ENCODE peak calls at places on chromosomes 11 and 22, in six cellular contexts. J, Q, D, K, W and E are unnamed samples.

GRCh38 chr11:129248618-129249017 is 56.5 kb upstream of the ARHGAP32 start:
- DNase-seq in J (peak), Q (no peak), D (no peak), K (no peak), W (no peak), E (no peak)

GRCh38 chr22:23237201-23237798 is 57.0 kb downstream of the BCR start:
- DNase-seq in J (peak), Q (no peak), D (peak), K (peak), W (no peak), E (no peak)

GRCh38 chr11:9528573-9529332 is 44.7 kb upstream of the WEE1 start:
- DNase-seq in J (no peak), Q (no peak), D (no peak), K (no peak), W (no peak), E (no peak)

GRCh38 chr11:3169952-3170755 is 5.0 kb upstream of the OSBPL5 start:
- DNase-seq in J (no peak), Q (no peak), D (no peak), K (no peak), W (no peak), E (no peak)

GRCh38 chr22:38347181-38347943 is 30.1 kb upstream of the CSNK1E start:
- DNase-seq in J (no peak), Q (no peak), D (peak), K (peak), W (no peak), E (no peak)

GRCh38 chr11:100525197-100525596 is 161.9 kb upstream of the ARHGAP42 start:
- DNase-seq in J (no peak), Q (no peak), D (no peak), K (no peak), W (no peak), E (no peak)

GRCh38 chr11:12086271-12087074 is 23.9 kb upstream of the MICAL2 start:
- DNase-seq in J (peak), Q (peak), D (no peak), K (no peak), W (no peak), E (no peak)

GRCh38 chr11:8095831-8096522 is 15.0 kb downstream of the TUB start:
- DNase-seq in J (no peak), Q (no peak), D (no peak), K (no peak), W (no peak), E (no peak)

GRCh38 chr11:67406969-67407699 is 3.3 kb downstream of the TBC1D10C start:
- DNase-seq in J (no peak), Q (no peak), D (no peak), K (no peak), W (no peak), E (peak)

GRCh38 chr22:49561976-49562375 is 265.7 kb downstream of the BRD1 start:
- DNase-seq in J (no peak), Q (no peak), D (no peak), K (no peak), W (no peak), E (no peak)

GRCh38 chr22:46058591-46059519 is 81.9 kb upstream of the WNT7B start:
- DNase-seq in J (no peak), Q (no peak), D (no peak), K (no peak), W (no peak), E (no peak)

GRCh38 chr11:122661182-122661945 is 5.8 kb downstream of the UBASH3B start:
- DNase-seq in J (no peak), Q (peak), D (no peak), K (peak), W (no peak), E (no peak)

GRCh38 chr11:46889251-46889650 is 29.1 kb downstream of the LRP4 start:
- DNase-seq in J (no peak), Q (no peak), D (no peak), K (no peak), W (no peak), E (no peak)

GRCh38 chr22:30312053-30312452 is 14.7 kb downstream of the TBC1D10A start:
- DNase-seq in J (no peak), Q (no peak), D (no peak), K (no peak), W (no peak), E (no peak)

GRCh38 chr11:62266558-62266957 is 3.4 kb upstream of the SCGB2A2 start:
- DNase-seq in J (no peak), Q (no peak), D (no peak), K (no peak), W (no peak), E (no peak)

GRCh38 chr11:69274531-69275016 is 19.4 kb upstream of the MYEOV start:
- DNase-seq in J (no peak), Q (no peak), D (peak), K (peak), W (no peak), E (no peak)

GRCh38 chr22:41352058-41352457 is 29.7 kb upstream of the TEF start:
- DNase-seq in J (no peak), Q (no peak), D (no peak), K (no peak), W (no peak), E (no peak)

GRCh38 chr11:68889948-68890446 is 13.6 kb downstream of the MRPL21 start:
- DNase-seq in J (peak), Q (no peak), D (peak), K (peak), W (no peak), E (no peak)

GRCh38 chr11:47353978-47354774 is 1.7 kb upstream of the MYBPC3 start:
- DNase-seq in J (no peak), Q (no peak), D (no peak), K (no peak), W (no peak), E (no peak)

GRCh38 chr11:130533113-130533803 is 84.8 kb downstream of the ADAMTS15 start:
- DNase-seq in J (no peak), Q (no peak), D (no peak), K (peak), W (no peak), E (no peak)

GRCh38 chr22:23178512-23179254 is 1.6 kb upstream of the BCR start:
- DNase-seq in J (no peak), Q (peak), D (peak), K (peak), W (peak), E (peak)

GRCh38 chr11:2314525-2315394 is 12.9 kb downstream of the TSPAN32 start:
- DNase-seq in J (peak), Q (no peak), D (peak), K (no peak), W (no peak), E (no peak)

GRCh38 chr22:26134654-26135330 is 34.5 kb upstream of the SEZ6L start:
- DNase-seq in J (no peak), Q (no peak), D (no peak), K (peak), W (no peak), E (no peak)

GRCh38 chr22:35839811-35840739 is 122.4 kb downstream of the APOL5 start:
- DNase-seq in J (peak), Q (peak), D (peak), K (peak), W (no peak), E (no peak)

GRCh38 chr11:126725521-126725920 is 275.0 kb downstream of the KIRREL3 start:
- DNase-seq in J (no peak), Q (no peak), D (no peak), K (no peak), W (no peak), E (no peak)

GRCh38 chr11:122207921-122208764 is 92.1 kb upstream of the BLID start:
- DNase-seq in J (peak), Q (no peak), D (no peak), K (no peak), W (no peak), E (no peak)

GRCh38 chr11:75031224-75031753 is 42.6 kb downstream of the NEU3 start:
- DNase-seq in J (peak), Q (peak), D (peak), K (no peak), W (no peak), E (no peak)

GRCh38 chr11:33869511-33870422 is 22.1 kb downstream of the LMO2 start:
- DNase-seq in J (no peak), Q (no peak), D (peak), K (peak), W (peak), E (no peak)